ENCODE peak calls at places on chromosomes 3 and 15, in six cellular contexts. C, F, E, U, W and Q are unnamed samples.

GRCh38 chr3:30811174-30811795 is 83.2 kb downstream of the GADL1 start:
- DNase-seq in C (no peak), F (no peak), E (no peak), U (no peak), W (no peak), Q (no peak)

GRCh38 chr3:185381321-185381720 is 18.4 kb downstream of the MAP3K13 start:
- DNase-seq in C (no peak), F (no peak), E (no peak), U (no peak), W (no peak), Q (no peak)

GRCh38 chr3:153901152-153901551 is 220.0 kb upstream of the ARHGEF26 start:
- DNase-seq in C (peak), F (no peak), E (peak), U (no peak), W (no peak), Q (peak)

GRCh38 chr15:62390793-62391543 is 225.9 kb upstream of the C2CD4B start:
- DNase-seq in C (peak), F (peak), E (peak), U (peak), W (no peak), Q (no peak)

GRCh38 chr3:129563850-129564535 is 21.0 kb downstream of the H1-8 start:
- DNase-seq in C (no peak), F (no peak), E (no peak), U (no peak), W (no peak), Q (no peak)

GRCh38 chr15:60568301-60568742 is 89.4 kb upstream of the ICE2 start:
- DNase-seq in C (no peak), F (no peak), E (no peak), U (no peak), W (no peak), Q (no peak)

GRCh38 chr15:79858469-79858868 is 38.3 kb downstream of the MTHFS start:
- DNase-seq in C (no peak), F (no peak), E (peak), U (no peak), W (no peak), Q (no peak)

GRCh38 chr15:100715571-100716455 is 113.4 kb downstream of the ASB7 start:
- DNase-seq in C (no peak), F (no peak), E (peak), U (no peak), W (no peak), Q (no peak)

GRCh38 chr3:112346491-112347122 is 13.7 kb downstream of the CD200 start:
- DNase-seq in C (no peak), F (no peak), E (no peak), U (no peak), W (no peak), Q (no peak)

GRCh38 chr3:130480736-130481135 is 36.2 kb upstream of the COL6A6 start:
- DNase-seq in C (peak), F (no peak), E (peak), U (peak), W (no peak), Q (no peak)

GRCh38 chr3:69755795-69756194 is 16.5 kb downstream of the MITF start:
- DNase-seq in C (no peak), F (no peak), E (no peak), U (no peak), W (no peak), Q (no peak)

GRCh38 chr15:45714501-45715488 is 80.0 kb downstream of the SQOR start:
- DNase-seq in C (peak), F (peak), E (peak), U (peak), W (no peak), Q (peak)

GRCh38 chr3:136671921-136672320 is 80.3 kb downstream of the STAG1 start:
- DNase-seq in C (peak), F (no peak), E (peak), U (peak), W (no peak), Q (peak)